ENCODE peak calls at places on chromosome 19, in five cellular contexts. G, C, V, D and N are unnamed samples.

GRCh38 chr19:58020985-58021384 is 12.8 kb upstream of the ZSCAN1 start:
- DNase-seq in G (no peak), C (no peak), V (no peak), D (no peak), N (no peak)

GRCh38 chr19:54554006-54554405 is 19.6 kb upstream of the LILRA2 start:
- DNase-seq in G (no peak), C (no peak), V (no peak), D (no peak), N (no peak)

GRCh38 chr19:3525052-3525451 is 13.9 kb upstream of the TEKTIP1 start:
- DNase-seq in G (no peak), C (no peak), V (no peak), D (no peak), N (no peak)

GRCh38 chr19:290539-291521 is at the start of gene PLPP2:
- DNase-seq in G (no peak), C (peak), V (peak), D (no peak), N (peak)

GRCh38 chr19:8512115-8512967 is 1.6 kb downstream of the ZNF414 start:
- DNase-seq in G (no peak), C (peak), V (peak), D (no peak), N (peak)

GRCh38 chr19:16382775-16383543 is 58.3 kb downstream of the KLF2 start:
- DNase-seq in G (peak), C (peak), V (peak), D (peak), N (peak)

GRCh38 chr19:40519352-40520322 is 52.8 kb downstream of the SPTBN4 start:
- DNase-seq in G (no peak), C (no peak), V (peak), D (no peak), N (no peak)

GRCh38 chr19:13463296-13463695 is 43.0 kb downstream of the CACNA1A start:
- DNase-seq in G (peak), C (no peak), V (peak), D (no peak), N (peak)

GRCh38 chr19:56309511-56310185 is 5.0 kb downstream of the ZSCAN5A start:
- DNase-seq in G (peak), C (peak), V (peak), D (peak), N (peak)

GRCh38 chr19:11387154-11388034 is 3.3 kb upstream of the EPOR start:
- DNase-seq in G (no peak), C (no peak), V (no peak), D (no peak), N (no peak)

GRCh38 chr19:6062274-6062673 is 48.0 kb downstream of the RFX2 start:
- DNase-seq in G (no peak), C (peak), V (peak), D (no peak), N (no peak)

GRCh38 chr19:1921326-1921725 is 16.1 kb downstream of the ADAT3 start:
- DNase-seq in G (no peak), C (no peak), V (no peak), D (no peak), N (no peak)

GRCh38 chr19:53545271-53546065 is 7.5 kb downstream of the ZNF331 start:
- DNase-seq in G (no peak), C (no peak), V (no peak), D (no peak), N (no peak)

GRCh38 chr19:2055871-2056809 is 5.1 kb upstream of the MKNK2 start:
- DNase-seq in G (no peak), C (peak), V (peak), D (no peak), N (no peak)

GRCh38 chr19:31554360-31554759 is 205.1 kb upstream of the TSHZ3 start:
- DNase-seq in G (no peak), C (no peak), V (no peak), D (no peak), N (no peak)

GRCh38 chr19:39502640-39503417 is 4.1 kb downstream of the DLL3 start:
- DNase-seq in G (peak), C (peak), V (peak), D (peak), N (peak)

GRCh38 chr19:2282062-2282861 is at the start of gene PEAK3:
- DNase-seq in G (peak), C (peak), V (peak), D (peak), N (peak)

GRCh38 chr19:31073485-31074221 is 275.6 kb downstream of the TSHZ3 start:
- DNase-seq in G (peak), C (no peak), V (no peak), D (no peak), N (no peak)

GRCh38 chr19:18650048-18650435 is 13.2 kb downstream of the KLHL26 start:
- DNase-seq in G (no peak), C (no peak), V (peak), D (no peak), N (no peak)

GRCh38 chr19:17555929-17556813 is 722 bp downstream of the COLGALT1 start:
- DNase-seq in G (peak), C (peak), V (peak), D (peak), N (peak)

GRCh38 chr19:38650180-38650775 is 2.8 kb downstream of the ACTN4 start:
- DNase-seq in G (no peak), C (peak), V (no peak), D (no peak), N (no peak)

GRCh38 chr19:5989388-5990074 is 11.6 kb upstream of the RANBP3 start:
- DNase-seq in G (no peak), C (no peak), V (no peak), D (no peak), N (no peak)

GRCh38 chr19:51594774-51595109 is 23.7 kb downstream of the ZNF175 start:
- DNase-seq in G (no peak), C (no peak), V (no peak), D (no peak), N (no peak)

GRCh38 chr19:41893899-41894298 is 10.9 kb downstream of the ARHGEF1 start:
- DNase-seq in G (no peak), C (no peak), V (no peak), D (no peak), N (no peak)
- TF ChIP-seq CTCF in G (no peak), C (no peak), V (peak), D (no peak), N (no peak)

GRCh38 chr19:15289673-15290072 is 42.7 kb downstream of the BRD4 start:
- DNase-seq in G (no peak), C (no peak), V (no peak), D (no peak), N (no peak)

GRCh38 chr19:15286688-15287355 is 45.5 kb downstream of the BRD4 start:
- DNase-seq in G (no peak), C (no peak), V (no peak), D (no peak), N (no peak)

GRCh38 chr19:15287496-15287895 is 44.8 kb downstream of the BRD4 start:
- DNase-seq in G (no peak), C (no peak), V (no peak), D (no peak), N (no peak)

GRCh38 chr19:15290149-15290548 is 42.2 kb downstream of the BRD4 start:
- DNase-seq in G (no peak), C (no peak), V (no peak), D (no peak), N (no peak)

GRCh38 chr19:15288146-15288963 is 44.0 kb downstream of the BRD4 start:
- DNase-seq in G (peak), C (no peak), V (no peak), D (no peak), N (no peak)
- TF ChIP-seq CTCF in G (no peak), C (no peak), V (no peak), D (no peak), N (no peak)

DNA sequence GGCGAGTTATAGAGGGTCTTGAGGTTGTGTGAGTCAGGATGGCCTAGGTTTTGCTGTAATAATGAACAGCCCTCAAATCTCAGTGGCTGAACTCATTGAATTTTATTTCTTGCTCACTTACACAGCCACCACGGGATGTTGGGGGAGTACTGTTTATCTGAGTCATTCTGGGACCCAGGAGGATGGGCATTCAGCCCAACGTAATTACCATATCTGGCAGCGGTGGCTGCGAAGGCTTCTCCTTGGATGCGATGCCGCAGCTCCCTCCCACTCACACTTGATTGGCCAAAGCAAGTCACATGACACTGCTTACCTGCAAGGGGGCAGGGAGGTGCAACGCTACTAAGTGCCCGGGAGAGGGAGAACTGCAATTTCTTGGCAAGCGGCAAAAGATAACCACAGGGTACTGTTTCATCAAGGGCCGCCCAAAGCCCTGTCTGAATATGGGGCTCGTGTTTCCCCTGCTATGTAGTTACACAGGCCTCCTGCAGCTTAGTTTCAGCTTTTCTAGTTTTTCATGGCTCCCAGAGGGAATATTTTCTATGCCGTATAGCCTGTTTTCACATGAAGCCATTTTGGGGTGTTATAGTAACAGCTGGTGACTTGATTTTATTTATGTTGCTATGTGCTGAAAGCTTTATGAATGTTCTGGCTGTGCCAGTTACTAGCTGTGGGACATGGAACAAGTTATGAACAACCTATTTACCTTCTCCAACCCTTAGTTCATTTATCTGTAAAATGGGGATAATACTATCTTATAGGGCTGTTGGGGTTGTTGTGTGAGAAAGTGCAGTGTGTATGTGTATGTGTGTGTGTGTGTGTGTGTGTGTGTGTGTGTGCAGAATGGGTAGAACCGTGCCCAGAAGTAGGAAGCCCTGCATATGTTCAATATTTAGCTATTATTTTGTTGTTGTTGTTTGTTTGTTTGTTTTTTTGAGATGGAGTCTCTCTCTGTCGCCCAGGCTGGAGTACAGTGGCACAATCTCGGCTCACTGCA is 20.1 kb downstream of the ZSWIM9 start:
- DNase-seq in G (peak), C (peak), V (peak), D (peak), N (no peak)
- TF ChIP-seq CTCF in G (peak), C (no peak), V (no peak), D (no peak), N (no peak)

GRCh38 chr19:34555447-34555846 is 73.9 kb downstream of the WTIP start:
- DNase-seq in G (no peak), C (no peak), V (peak), D (no peak), N (no peak)
- TF ChIP-seq CTCF in G (peak), C (no peak), V (peak), D (peak), N (no peak)

GRCh38 chr19:49538643-49539042 is 10.8 kb downstream of the RCN3 start:
- DNase-seq in G (no peak), C (no peak), V (no peak), D (no peak), N (no peak)

GRCh38 chr19:49533551-49534488 is 6.0 kb downstream of the RCN3 start:
- DNase-seq in G (peak), C (peak), V (peak), D (peak), N (peak)

GRCh38 chr19:49536921-49537462 is 9.2 kb downstream of the RCN3 start:
- DNase-seq in G (no peak), C (no peak), V (no peak), D (no peak), N (no peak)

GRCh38 chr19:49530708-49531107 is 2.9 kb downstream of the RCN3 start:
- DNase-seq in G (no peak), C (no peak), V (no peak), D (no peak), N (no peak)

DNA sequence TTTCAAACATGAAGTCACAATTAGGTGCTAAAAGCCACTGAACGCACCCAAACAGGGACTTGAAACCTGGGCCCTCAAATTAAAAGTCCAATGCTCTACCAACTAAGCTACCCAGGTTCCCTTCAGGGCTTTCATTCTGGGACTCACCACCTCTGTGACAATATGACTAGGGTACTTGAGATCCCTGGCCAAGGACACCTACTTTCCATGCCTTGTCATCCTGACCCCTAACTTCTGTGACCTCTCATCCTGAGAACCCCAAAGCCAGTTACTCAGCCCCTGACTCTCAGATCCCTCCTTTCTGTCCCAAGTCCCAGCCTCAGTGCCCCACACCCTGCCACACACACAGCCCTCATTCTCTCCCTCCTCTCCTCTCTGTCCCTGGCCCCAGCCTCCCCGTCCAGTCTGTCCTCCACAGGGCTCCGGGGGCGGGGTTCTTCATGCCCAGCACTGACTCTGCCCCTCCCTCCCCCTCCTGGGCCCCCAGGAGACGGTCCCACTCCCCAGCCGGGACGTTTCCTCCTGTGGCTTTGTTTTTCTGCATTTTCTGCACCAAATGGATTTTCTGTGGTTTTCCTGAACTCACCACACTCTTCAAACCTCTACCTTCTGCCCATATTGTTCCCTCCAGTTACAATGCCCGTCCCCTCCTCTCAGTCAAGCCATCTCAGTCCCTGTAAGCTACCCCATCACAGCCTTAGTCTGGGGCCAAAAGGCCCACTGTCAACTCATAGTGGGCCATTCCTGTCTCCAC is 7.0 kb downstream of the RCN3 start:
- DNase-seq in G (no peak), C (no peak), V (no peak), D (no peak), N (no peak)
- TF ChIP-seq CTCF in G (no peak), C (no peak), V (no peak), D (no peak), N (no peak)

DNA sequence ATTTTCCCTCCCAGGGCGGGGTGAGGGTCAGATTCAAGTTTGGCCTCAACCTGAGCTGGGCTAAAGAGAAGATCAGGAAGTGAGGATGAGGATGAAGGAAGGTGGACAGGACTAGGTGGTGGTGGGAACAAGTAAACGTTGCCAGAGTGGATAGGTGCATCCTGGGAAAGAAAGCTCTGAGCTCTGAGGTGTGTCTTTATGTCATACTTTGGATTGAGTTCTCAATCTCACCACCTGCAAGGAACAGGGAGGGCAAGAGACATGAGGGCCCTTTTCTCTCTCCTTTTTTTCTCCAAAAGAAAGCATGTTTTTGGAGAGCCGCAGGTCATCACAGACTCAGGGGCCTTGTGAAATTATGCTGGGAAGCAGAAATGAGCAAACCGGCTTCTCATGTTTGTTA is 38.2 kb upstream of the IGFL1 start:
- DNase-seq in G (no peak), C (no peak), V (no peak), D (no peak), N (no peak)
- TF ChIP-seq CTCF in G (no peak), C (no peak), V (no peak), D (no peak), N (no peak)

DNA sequence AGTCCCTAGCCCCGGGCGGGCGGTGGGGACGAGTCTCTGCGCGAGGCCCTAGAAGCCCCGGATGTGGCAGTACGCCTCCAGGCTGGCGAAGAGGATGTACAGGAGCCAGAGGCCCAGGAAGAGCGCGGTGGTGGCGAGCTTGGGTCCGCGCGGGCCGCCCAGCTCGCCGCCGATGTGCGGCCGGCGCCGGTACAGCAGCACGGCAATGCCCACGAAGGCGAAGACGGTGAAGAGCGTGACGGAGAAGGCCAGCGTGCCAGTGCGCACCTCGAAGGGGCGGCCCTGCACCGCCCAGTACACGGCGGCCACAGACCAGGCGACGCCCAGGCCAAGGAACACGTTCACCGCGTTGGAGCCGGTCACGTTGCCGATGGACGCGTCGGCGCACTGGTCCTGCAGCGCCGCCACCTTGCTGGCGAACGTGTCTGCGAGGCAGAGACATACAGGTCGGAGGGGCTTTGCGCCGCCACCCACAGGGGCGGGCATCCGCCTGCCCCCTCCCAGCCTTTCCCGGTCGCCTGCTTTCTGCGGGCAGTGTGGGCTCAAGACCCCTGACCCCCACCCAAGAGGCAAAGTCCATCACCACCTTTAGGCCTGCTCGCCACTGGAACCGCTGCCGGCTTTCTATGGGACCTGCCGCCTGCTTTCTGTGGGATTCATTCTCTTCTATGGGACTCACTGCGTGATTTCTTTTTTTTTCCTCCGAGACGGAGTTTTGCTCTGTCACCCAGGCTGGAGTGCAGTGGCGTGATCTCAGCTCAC is 10.9 kb upstream of the MEIS3 start:
- DNase-seq in G (no peak), C (peak), V (peak), D (no peak), N (no peak)
- TF ChIP-seq CTCF in G (peak), C (peak), V (peak), D (no peak), N (no peak)

GRCh38 chr19:29013325-29013724 is 199.6 kb downstream of the UQCRFS1 start:
- DNase-seq in G (no peak), C (no peak), V (no peak), D (no peak), N (no peak)
- TF ChIP-seq CTCF in G (no peak), C (no peak), V (no peak), D (no peak), N (no peak)

GRCh38 chr19:42122691-42123607 is 9.3 kb downstream of the POU2F2 start:
- DNase-seq in G (no peak), C (no peak), V (no peak), D (peak), N (peak)
- TF ChIP-seq CTCF in G (no peak), C (no peak), V (peak), D (no peak), N (no peak)

GRCh38 chr19:35479278-35479677 is 11.0 kb downstream of the KRTDAP start:
- DNase-seq in G (no peak), C (no peak), V (no peak), D (no peak), N (no peak)
- TF ChIP-seq CTCF in G (peak), C (no peak), V (no peak), D (no peak), N (no peak)